ENCODE peak calls at places on chromosome 11, in seven cellular contexts. One of them, this sample, is unnamed.
A peak's percentile ranks its signal among the peaks of the same experiment; 100 is the strongest.

GRCh38 chr11:13221722-13222121 is 55.9 kb upstream of the BMAL1 start:
- DNase-seq in ovary: no peak
- DNase-seq in endothelial cell of umbilical vein: no peak
- DNase-seq in colonic mucosa: no peak
- DNase-seq in astrocyte: peak; percentile 25
- DNase-seq in testis: no peak
- DNase-seq in adrenal gland: no peak
- DNase-seq in this sample: no peak

GRCh38 chr11:61275191-61275590 is 19.9 kb downstream of the VWCE start:
- DNase-seq in ovary: no peak
- DNase-seq in endothelial cell of umbilical vein: no peak
- DNase-seq in colonic mucosa: no peak
- DNase-seq in astrocyte: no peak
- DNase-seq in testis: no peak
- DNase-seq in adrenal gland: no peak
- DNase-seq in this sample: no peak

GRCh38 chr11:289145-289705 is 299 bp downstream of the PGGHG start:
- DNase-seq in ovary: peak; percentile 43
- DNase-seq in endothelial cell of umbilical vein: no peak
- DNase-seq in colonic mucosa: no peak
- DNase-seq in astrocyte: no peak
- DNase-seq in testis: no peak
- DNase-seq in adrenal gland: no peak
- DNase-seq in this sample: no peak

GRCh38 chr11:13487661-13488030 is 8.2 kb downstream of the PTH start:
- DNase-seq in ovary: no peak
- DNase-seq in endothelial cell of umbilical vein: peak; percentile 16
- DNase-seq in colonic mucosa: peak; percentile 37
- DNase-seq in astrocyte: no peak
- DNase-seq in testis: no peak
- DNase-seq in adrenal gland: no peak
- DNase-seq in this sample: no peak

GRCh38 chr11:134670247-134670646 is 258.2 kb upstream of the B3GAT1 start:
- DNase-seq in ovary: no peak
- DNase-seq in endothelial cell of umbilical vein: no peak
- DNase-seq in colonic mucosa: no peak
- DNase-seq in astrocyte: no peak
- DNase-seq in testis: no peak
- DNase-seq in adrenal gland: no peak
- DNase-seq in this sample: peak; percentile 14

GRCh38 chr11:69213964-69214363 is 58.2 kb downstream of the SMIM38 start:
- DNase-seq in ovary: no peak
- DNase-seq in endothelial cell of umbilical vein: no peak
- DNase-seq in colonic mucosa: no peak
- DNase-seq in astrocyte: no peak
- DNase-seq in testis: no peak
- DNase-seq in adrenal gland: no peak
- DNase-seq in this sample: no peak

GRCh38 chr11:57680552-57680874 is 12.6 kb downstream of the ZDHHC5 start:
- DNase-seq in ovary: no peak
- DNase-seq in endothelial cell of umbilical vein: peak; percentile 16
- DNase-seq in colonic mucosa: no peak
- DNase-seq in astrocyte: peak; percentile 12
- DNase-seq in testis: no peak
- DNase-seq in adrenal gland: no peak
- DNase-seq in this sample: no peak

GRCh38 chr11:67649634-67650540 is 643 bp downstream of the ACY3 start:
- DNase-seq in ovary: no peak
- DNase-seq in endothelial cell of umbilical vein: no peak
- DNase-seq in colonic mucosa: peak; percentile 56
- DNase-seq in astrocyte: no peak
- DNase-seq in testis: no peak
- DNase-seq in adrenal gland: no peak
- DNase-seq in this sample: no peak

GRCh38 chr11:113282898-113283297 is 31.5 kb upstream of the TTC12 start:
- DNase-seq in ovary: no peak
- DNase-seq in endothelial cell of umbilical vein: no peak
- DNase-seq in colonic mucosa: no peak
- DNase-seq in astrocyte: no peak
- DNase-seq in testis: no peak
- DNase-seq in adrenal gland: no peak
- DNase-seq in this sample: no peak

GRCh38 chr11:44264761-44265160 is 45.2 kb downstream of the ALX4 start:
- DNase-seq in ovary: no peak
- DNase-seq in endothelial cell of umbilical vein: no peak
- DNase-seq in colonic mucosa: no peak
- DNase-seq in astrocyte: no peak
- DNase-seq in testis: no peak
- DNase-seq in adrenal gland: no peak
- DNase-seq in this sample: no peak

GRCh38 chr11:71086687-71087258 is 165.6 kb downstream of the SHANK2 start:
- DNase-seq in ovary: no peak
- DNase-seq in endothelial cell of umbilical vein: no peak
- DNase-seq in colonic mucosa: peak; percentile 33
- DNase-seq in astrocyte: no peak
- DNase-seq in testis: peak; percentile 62
- DNase-seq in adrenal gland: no peak
- DNase-seq in this sample: no peak

GRCh38 chr11:612201-612960 is 3.4 kb downstream of the IRF7 start:
- DNase-seq in ovary: peak; percentile 44
- DNase-seq in endothelial cell of umbilical vein: no peak
- DNase-seq in colonic mucosa: peak; percentile 85
- DNase-seq in astrocyte: no peak
- DNase-seq in testis: peak; percentile 33
- DNase-seq in adrenal gland: no peak
- DNase-seq in this sample: no peak

GRCh38 chr11:87114093-87114492 is 76.4 kb downstream of the TMEM135 start:
- DNase-seq in ovary: no peak
- DNase-seq in endothelial cell of umbilical vein: no peak
- DNase-seq in colonic mucosa: no peak
- DNase-seq in astrocyte: peak; percentile 52
- DNase-seq in testis: no peak
- DNase-seq in adrenal gland: no peak
- DNase-seq in this sample: no peak

GRCh38 chr11:2797741-2798361 is 87.7 kb downstream of the CDKN1C start:
- DNase-seq in ovary: peak; percentile 21
- DNase-seq in endothelial cell of umbilical vein: no peak
- DNase-seq in colonic mucosa: peak; percentile 13
- DNase-seq in astrocyte: no peak
- DNase-seq in testis: peak; percentile 1
- DNase-seq in adrenal gland: no peak
- DNase-seq in this sample: peak; percentile 17

GRCh38 chr11:111604392-111605009 is 2.3 kb downstream of the SIK2 start:
- DNase-seq in ovary: no peak
- DNase-seq in endothelial cell of umbilical vein: peak; percentile 79
- DNase-seq in colonic mucosa: no peak
- DNase-seq in astrocyte: peak; percentile 29
- DNase-seq in testis: no peak
- DNase-seq in adrenal gland: no peak
- DNase-seq in this sample: no peak

GRCh38 chr11:111603633-111604130 is 1.4 kb downstream of the SIK2 start:
- DNase-seq in ovary: no peak
- DNase-seq in endothelial cell of umbilical vein: peak; percentile 49
- DNase-seq in colonic mucosa: no peak
- DNase-seq in astrocyte: no peak
- DNase-seq in testis: no peak
- DNase-seq in adrenal gland: no peak
- DNase-seq in this sample: no peak

GRCh38 chr11:111606986-111607385 is 4.7 kb downstream of the SIK2 start:
- DNase-seq in ovary: no peak
- DNase-seq in endothelial cell of umbilical vein: no peak
- DNase-seq in colonic mucosa: no peak
- DNase-seq in astrocyte: peak; percentile 48
- DNase-seq in testis: no peak
- DNase-seq in adrenal gland: no peak
- DNase-seq in this sample: no peak

GRCh38 chr11:111605681-111606080 is 3.4 kb downstream of the SIK2 start:
- DNase-seq in ovary: no peak
- DNase-seq in endothelial cell of umbilical vein: no peak
- DNase-seq in colonic mucosa: no peak
- DNase-seq in astrocyte: no peak
- DNase-seq in testis: no peak
- DNase-seq in adrenal gland: no peak
- DNase-seq in this sample: no peak

DNA sequence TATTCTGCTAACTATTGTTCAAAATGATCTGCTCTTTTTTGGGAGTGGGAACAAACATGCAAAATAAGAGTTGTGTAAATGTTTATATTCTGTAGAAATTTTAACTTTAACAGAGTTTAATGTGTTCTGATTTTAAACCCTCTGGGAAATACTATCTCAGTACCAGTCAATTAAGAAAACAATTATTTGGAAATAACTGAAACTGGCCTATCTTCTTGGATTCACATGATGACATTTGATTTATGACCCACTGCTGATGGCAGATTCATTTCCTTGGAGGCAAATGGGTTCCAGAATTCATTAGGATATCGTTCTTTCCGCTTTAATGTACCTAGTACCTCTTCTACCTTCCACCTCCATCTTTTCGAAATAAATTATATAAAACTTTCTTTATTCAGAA is 5.5 kb downstream of the SIK2 start:
- DNase-seq in ovary: no peak
- DNase-seq in endothelial cell of umbilical vein: no peak
- DNase-seq in colonic mucosa: no peak
- DNase-seq in astrocyte: no peak
- DNase-seq in testis: no peak
- DNase-seq in adrenal gland: no peak
- DNase-seq in this sample: no peak
- H3K4me1 ChIP-seq in ovary: peaks cover 4% of the 10 kb centered on the region
- H3K4me1 ChIP-seq in endothelial cell of umbilical vein: peaks cover 12% of the 10 kb centered on the region
- H3K4me1 ChIP-seq in colonic mucosa: no peaks in the 10 kb centered on the region
- H3K4me1 ChIP-seq in astrocyte: peaks cover 8% of the 10 kb centered on the region
- H3K4me1 ChIP-seq in testis: no peaks in the 10 kb centered on the region
- H3K4me1 ChIP-seq in adrenal gland: peaks cover 23% of the 10 kb centered on the region
- H3K4me1 ChIP-seq in this sample: no peaks in the 10 kb centered on the region

GRCh38 chr11:64568584-64569140 is 22.4 kb upstream of the SLC22A12 start:
- DNase-seq in ovary: peak; percentile 23
- DNase-seq in endothelial cell of umbilical vein: no peak
- DNase-seq in colonic mucosa: no peak
- DNase-seq in astrocyte: no peak
- DNase-seq in testis: no peak
- DNase-seq in adrenal gland: no peak
- DNase-seq in this sample: no peak

GRCh38 chr11:64566042-64566914 is 24.7 kb upstream of the SLC22A12 start:
- DNase-seq in ovary: peak; percentile 78
- DNase-seq in endothelial cell of umbilical vein: peak; percentile 65
- DNase-seq in colonic mucosa: peak; percentile 83
- DNase-seq in astrocyte: peak; percentile 76
- DNase-seq in testis: peak; percentile 90
- DNase-seq in adrenal gland: peak; percentile 93
- DNase-seq in this sample: peak; percentile 48

GRCh38 chr11:64568041-64568571 is 22.9 kb upstream of the SLC22A12 start:
- DNase-seq in ovary: no peak
- DNase-seq in endothelial cell of umbilical vein: no peak
- DNase-seq in colonic mucosa: no peak
- DNase-seq in astrocyte: no peak
- DNase-seq in testis: no peak
- DNase-seq in adrenal gland: no peak
- DNase-seq in this sample: no peak

GRCh38 chr11:64564947-64565889 is 25.8 kb upstream of the SLC22A12 start:
- DNase-seq in ovary: no peak
- DNase-seq in endothelial cell of umbilical vein: no peak
- DNase-seq in colonic mucosa: no peak
- DNase-seq in astrocyte: no peak
- DNase-seq in testis: no peak
- DNase-seq in adrenal gland: no peak
- DNase-seq in this sample: no peak

GRCh38 chr11:64566915-64567882 is 23.8 kb upstream of the SLC22A12 start:
- DNase-seq in ovary: peak; percentile 53
- DNase-seq in endothelial cell of umbilical vein: no peak
- DNase-seq in colonic mucosa: no peak
- DNase-seq in astrocyte: no peak
- DNase-seq in testis: no peak
- DNase-seq in adrenal gland: no peak
- DNase-seq in this sample: no peak
- H3K27ac ChIP-seq in ovary: peak overlapping the region; percentile 62
- H3K27ac ChIP-seq in endothelial cell of umbilical vein: no peak overlapping the region
- H3K27ac ChIP-seq in colonic mucosa: no peak overlapping the region
- H3K27ac ChIP-seq in astrocyte: no peak overlapping the region
- H3K27ac ChIP-seq in testis: peak overlapping the region; percentile 61
- H3K27ac ChIP-seq in adrenal gland: peak overlapping the region; percentile 85
- H3K27ac ChIP-seq in this sample: no peak overlapping the region

DNA sequence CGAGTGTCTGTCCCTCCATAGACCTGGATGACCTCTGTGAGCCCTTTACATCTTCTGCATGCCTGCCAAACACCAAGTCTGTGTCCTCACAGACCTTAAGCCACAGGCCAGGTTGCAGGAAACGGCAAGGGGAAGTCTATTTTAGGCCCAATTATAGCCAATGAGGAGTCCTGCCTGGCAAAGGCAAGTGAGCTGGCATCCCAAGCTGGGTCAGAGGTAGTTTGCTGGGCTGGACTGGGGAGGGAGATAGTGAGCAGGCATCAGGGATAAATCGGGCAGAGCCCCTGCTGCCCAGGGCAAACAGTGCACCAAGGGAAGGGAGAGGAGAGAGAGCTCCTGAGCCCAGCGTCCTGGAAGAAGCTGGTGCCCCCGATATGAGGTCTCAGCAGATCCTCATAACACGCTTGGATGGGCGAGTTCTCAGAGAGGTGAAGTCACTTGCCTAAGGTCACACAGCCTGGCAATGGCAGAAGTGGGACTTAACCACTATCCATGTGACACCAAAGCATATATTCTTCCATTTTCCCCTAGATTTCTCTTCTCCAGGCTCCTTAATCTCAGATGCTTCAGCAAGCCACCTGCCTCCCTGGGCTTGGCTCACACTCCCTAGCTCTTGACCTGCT is 3.7 kb upstream of the RELT start:
- DNase-seq in ovary: no peak
- DNase-seq in endothelial cell of umbilical vein: peak; percentile 31
- DNase-seq in colonic mucosa: no peak
- DNase-seq in astrocyte: no peak
- DNase-seq in testis: no peak
- DNase-seq in adrenal gland: no peak
- DNase-seq in this sample: no peak
- TF ChIP-seq CTCF in ovary: no peak
- TF ChIP-seq CTCF in endothelial cell of umbilical vein: peak; percentile 34
- TF ChIP-seq CTCF in colonic mucosa: no peak
- TF ChIP-seq CTCF in astrocyte: no peak
- TF ChIP-seq CTCF in testis: no peak
- TF ChIP-seq CTCF in adrenal gland: no peak
- TF ChIP-seq CTCF in this sample: no peak

GRCh38 chr11:65864758-65865471 is 4.7 kb downstream of the MUS81 start:
- DNase-seq in ovary: no peak
- DNase-seq in endothelial cell of umbilical vein: no peak
- DNase-seq in colonic mucosa: no peak
- DNase-seq in astrocyte: no peak
- DNase-seq in testis: no peak
- DNase-seq in adrenal gland: peak; percentile 16
- DNase-seq in this sample: no peak

GRCh38 chr11:65861533-65862183 is 1.4 kb downstream of the MUS81 start:
- DNase-seq in ovary: no peak
- DNase-seq in endothelial cell of umbilical vein: no peak
- DNase-seq in colonic mucosa: no peak
- DNase-seq in astrocyte: no peak
- DNase-seq in testis: no peak
- DNase-seq in adrenal gland: peak; percentile 18
- DNase-seq in this sample: no peak

GRCh38 chr11:65863889-65864757 is 3.9 kb downstream of the MUS81 start:
- DNase-seq in ovary: no peak
- DNase-seq in endothelial cell of umbilical vein: no peak
- DNase-seq in colonic mucosa: no peak
- DNase-seq in astrocyte: no peak
- DNase-seq in testis: no peak
- DNase-seq in adrenal gland: no peak
- DNase-seq in this sample: no peak

GRCh38 chr11:65862191-65862735 is 2.0 kb downstream of the MUS81 start:
- DNase-seq in ovary: no peak
- DNase-seq in endothelial cell of umbilical vein: no peak
- DNase-seq in colonic mucosa: no peak
- DNase-seq in astrocyte: no peak
- DNase-seq in testis: no peak
- DNase-seq in adrenal gland: peak; percentile 18
- DNase-seq in this sample: no peak

GRCh38 chr11:65862941-65863888 is 3.0 kb downstream of the MUS81 start:
- DNase-seq in ovary: no peak
- DNase-seq in endothelial cell of umbilical vein: no peak
- DNase-seq in colonic mucosa: no peak
- DNase-seq in astrocyte: no peak
- DNase-seq in testis: no peak
- DNase-seq in adrenal gland: peak; percentile 20
- DNase-seq in this sample: no peak
- H3K4me1 ChIP-seq in ovary: no peaks in the 10 kb centered on the region
- H3K4me1 ChIP-seq in endothelial cell of umbilical vein: peaks cover 27% of the 10 kb centered on the region
- H3K4me1 ChIP-seq in colonic mucosa: peaks cover 11% of the 10 kb centered on the region
- H3K4me1 ChIP-seq in astrocyte: peaks cover 39% of the 10 kb centered on the region
- H3K4me1 ChIP-seq in testis: peaks cover 7% of the 10 kb centered on the region
- H3K4me1 ChIP-seq in adrenal gland: peaks cover 16% of the 10 kb centered on the region
- H3K4me1 ChIP-seq in this sample: peaks cover 3% of the 10 kb centered on the region